ENCODE peak calls at places on chromosome 2, in seven cellular contexts. Q, X, Y, L, N, P and R are unnamed samples.
A peak's percentile ranks its signal among the peaks of the same experiment; 100 is the strongest.

GRCh38 chr2:100526868-100527267 is 35.9 kb upstream of the PDCL3 start:
- DNase-seq in N (no peak), X (no peak), L (no peak), Y (no peak), P (no peak), Q (no peak), R (no peak)

GRCh38 chr2:178008636-178009289 is 63.8 kb downstream of the PDE11A start:
- DNase-seq in X (peak; percentile 32), N (no peak), Y (peak; percentile 69), P (no peak), L (no peak), Q (no peak), R (peak; percentile 86)

GRCh38 chr2:171154348-171154747 is 6.3 kb downstream of the TLK1 start:
- DNase-seq in N (no peak), L (no peak), X (no peak), P (no peak), Q (no peak), Y (no peak), R (no peak)

GRCh38 chr2:119683717-119684443 is 4.9 kb downstream of the TMEM177 start:
- DNase-seq in Q (no peak), L (no peak), Y (no peak), N (no peak), P (peak; percentile 9), X (no peak), R (peak; percentile 28)

GRCh38 chr2:233469261-233470006 is 97.1 kb downstream of the USP40 start:
- DNase-seq in Q (no peak), Y (no peak), N (no peak), P (peak; percentile 25), L (peak; percentile 59), X (peak; percentile 72), R (peak; percentile 56)

GRCh38 chr2:161426416-161426787 is 10.3 kb downstream of the TBR1 start:
- DNase-seq in P (no peak), X (no peak), N (no peak), Q (no peak), L (no peak), Y (no peak), R (no peak)

GRCh38 chr2:164747786-164748433 is 93.7 kb downstream of the COBLL1 start:
- DNase-seq in Y (no peak), P (no peak), L (no peak), N (no peak), X (no peak), Q (no peak), R (no peak)

GRCh38 chr2:75175473-75175872 is 23.8 kb downstream of the TACR1 start:
- DNase-seq in Y (no peak), X (no peak), P (no peak), L (no peak), Q (no peak), N (no peak), R (no peak)

DNA sequence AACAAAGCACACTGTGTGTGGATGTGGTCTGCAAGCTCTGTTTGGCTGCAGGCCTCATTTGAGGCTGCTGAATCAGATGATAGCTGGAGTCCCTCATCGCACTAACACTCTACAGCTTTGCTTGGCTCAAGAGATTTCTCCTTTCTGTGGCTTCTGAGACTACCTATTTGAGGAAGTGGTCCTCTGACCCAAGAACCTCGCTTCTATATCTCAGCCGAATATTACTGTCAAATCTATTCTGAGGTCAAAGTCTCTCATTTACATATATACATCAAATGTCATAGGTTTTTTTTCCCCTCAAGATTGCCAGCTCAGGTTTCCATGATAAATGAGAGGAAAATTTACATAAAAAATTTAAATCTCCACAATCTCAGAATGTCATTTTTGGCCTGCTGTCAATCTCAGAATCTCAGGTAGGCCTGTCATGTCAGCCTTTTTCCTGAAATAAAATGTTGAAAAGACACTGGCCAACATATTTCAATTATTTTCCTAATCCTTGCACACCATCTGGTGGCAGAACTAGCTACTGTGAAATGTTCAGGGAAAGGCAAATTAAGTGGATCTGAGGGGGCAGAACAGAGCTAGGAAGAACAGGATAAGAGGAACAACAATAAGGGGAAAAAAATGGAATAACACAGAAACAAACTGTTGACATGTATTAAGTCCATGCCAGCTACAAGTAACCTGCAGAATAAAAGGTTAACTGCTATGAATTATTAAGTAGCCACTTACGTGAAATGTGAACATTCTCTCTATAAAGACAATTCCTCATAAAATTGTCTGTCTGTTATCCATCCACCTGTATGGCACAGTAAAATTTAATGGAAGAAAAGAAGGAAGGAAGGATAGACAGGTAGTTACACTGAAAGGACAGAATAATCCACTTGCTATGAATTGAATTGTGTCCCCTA is 39.3 kb downstream of the AP1S3 start:
- DNase-seq in X (no peak), Q (no peak), N (no peak), L (no peak), Y (no peak), P (no peak), R (peak; percentile 23)
- TF ChIP-seq CTCF in X (peak; percentile 75), Q (peak; percentile 34), N (peak; percentile 52), L (peak; percentile 84), Y (peak; percentile 24), P (peak; percentile 43), R (peak; percentile 78)

GRCh38 chr2:228526687-228527086 is 345.2 kb upstream of the SPHKAP start:
- DNase-seq in L (no peak), Q (no peak), Y (no peak), P (no peak), N (no peak), X (no peak), R (no peak)
- H3K9me3 ChIP-seq in L (peaks cover 4% of the 10 kb centered on the region), Q (no peaks in the 10 kb centered on the region), Y (no peaks in the 10 kb centered on the region), P (no peaks in the 10 kb centered on the region), N (no peaks in the 10 kb centered on the region), X (no peaks in the 10 kb centered on the region), R (no peaks in the 10 kb centered on the region)

GRCh38 chr2:120766758-120767351 is 31.2 kb downstream of the GLI2 start:
- DNase-seq in Q (no peak), P (peak; percentile 31), N (no peak), X (no peak), Y (peak; percentile 8), L (peak; percentile 23), R (no peak)

GRCh38 chr2:120765911-120766757 is 30.5 kb downstream of the GLI2 start:
- DNase-seq in N (no peak), Q (no peak), P (peak; percentile 67), Y (peak; percentile 57), L (peak; percentile 65), X (peak; percentile 85), R (no peak)

GRCh38 chr2:120763931-120764330 is 28.3 kb downstream of the GLI2 start:
- DNase-seq in Y (peak; percentile 4), Q (no peak), L (peak; percentile 16), X (no peak), P (peak; percentile 19), N (no peak), R (no peak)

GRCh38 chr2:120764434-120764833 is 28.8 kb downstream of the GLI2 start:
- DNase-seq in N (no peak), X (no peak), Q (no peak), L (peak; percentile 15), Y (peak; percentile 3), P (peak; percentile 8), R (no peak)

GRCh38 chr2:120765031-120765910 is 29.6 kb downstream of the GLI2 start:
- DNase-seq in L (peak; percentile 23), P (peak; percentile 35), N (no peak), X (peak; percentile 66), Q (no peak), Y (peak; percentile 19), R (peak; percentile 39)
- H3K4me1 ChIP-seq in L (peaks cover 45% of the 10 kb centered on the region), P (no peaks in the 10 kb centered on the region), N (peaks cover 1% of the 10 kb centered on the region), X (peaks cover 57% of the 10 kb centered on the region), Q (no peaks in the 10 kb centered on the region), Y (no peaks in the 10 kb centered on the region), R (peaks cover 5% of the 10 kb centered on the region)

GRCh38 chr2:240981273-240981672 is 17.1 kb upstream of the SNED1 start:
- DNase-seq in Y (no peak), X (no peak), Q (no peak), N (no peak), P (peak; percentile 7), L (peak; percentile 4), R (no peak)

GRCh38 chr2:240981871-240982800 is 16.3 kb upstream of the SNED1 start:
- DNase-seq in Y (peak; percentile 8), Q (no peak), N (no peak), P (peak; percentile 26), L (peak; percentile 16), X (peak; percentile 5), R (peak; percentile 12)

GRCh38 chr2:240982821-240983281 is 15.6 kb upstream of the SNED1 start:
- DNase-seq in Y (no peak), P (peak; percentile 23), L (peak; percentile 15), Q (no peak), X (peak; percentile 9), N (no peak), R (no peak)

GRCh38 chr2:240983996-240984498 is 14.4 kb upstream of the SNED1 start:
- DNase-seq in X (peak; percentile 9), Q (no peak), N (no peak), P (peak; percentile 31), Y (no peak), L (peak; percentile 17), R (peak; percentile 12)

GRCh38 chr2:240983361-240983995 is 14.9 kb upstream of the SNED1 start:
- DNase-seq in Y (peak; percentile 57), L (peak; percentile 20), X (peak; percentile 37), N (peak; percentile 41), P (peak; percentile 33), Q (no peak), R (peak; percentile 65)
- TF ChIP-seq CTCF in Y (peak; percentile 50), L (peak; percentile 27), X (peak; percentile 66), N (peak; percentile 76), P (peak; percentile 40), Q (peak; percentile 57), R (peak; percentile 50)

DNA sequence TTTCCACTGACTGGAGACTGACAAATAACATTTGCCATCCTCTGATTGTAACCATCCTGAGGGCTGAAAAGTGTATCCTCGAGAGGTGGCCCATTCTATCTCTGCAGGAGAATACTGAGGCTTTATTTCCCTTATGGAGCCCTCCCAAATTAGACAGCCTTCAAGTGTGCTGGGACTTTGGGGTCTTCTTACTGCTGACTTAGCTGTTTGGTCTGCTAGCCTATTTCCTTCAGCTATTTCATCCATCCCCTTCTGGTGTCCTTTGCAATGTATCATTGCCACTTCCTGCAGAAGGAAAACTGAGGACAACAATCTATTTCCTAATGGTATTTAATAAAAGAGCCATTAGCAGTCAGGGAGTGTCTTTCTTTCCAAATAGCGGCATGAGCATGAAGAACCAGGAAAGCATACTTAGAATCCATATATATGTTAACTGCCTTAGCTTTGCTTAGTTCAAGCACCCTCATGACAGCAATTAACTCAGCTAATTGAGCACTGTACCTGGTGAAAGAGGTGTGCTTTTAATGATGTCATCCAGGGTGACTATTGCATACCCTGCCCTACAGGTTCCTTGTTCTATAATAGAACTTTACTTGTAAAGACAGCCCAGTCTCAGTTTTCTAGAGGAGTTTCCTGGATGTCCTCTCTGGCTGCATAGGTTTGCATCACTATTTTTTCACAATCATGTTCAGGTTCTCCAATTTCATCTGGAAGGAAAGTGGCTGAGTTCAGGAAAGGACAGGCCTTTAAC is 24.0 kb downstream of the CMPK2 start:
- DNase-seq in X (no peak), Y (no peak), P (no peak), N (no peak), L (no peak), Q (no peak), R (no peak)
- H3K9me3 ChIP-seq in X (peaks cover 57% of the 10 kb centered on the region), Y (peaks cover 2% of the 10 kb centered on the region), P (peaks cover 10% of the 10 kb centered on the region), N (peaks cover 28% of the 10 kb centered on the region), L (peaks cover 5% of the 10 kb centered on the region), Q (peaks cover 5% of the 10 kb centered on the region), R (peaks cover 6% of the 10 kb centered on the region)